ENCODE peak calls at places on chromosome 6, in six cellular contexts. One of them, this sample, is unnamed.

GRCh38 chr6:147618457-147618856 is 110.0 kb downstream of the SAMD5 start:
- DNase-seq in renal cortical epithelial cell: no peak
- DNase-seq in H54: no peak
- DNase-seq in effector CD4-positive, alpha-beta T cell: no peak
- DNase-seq in stimulated activated CD4-positive, alpha-beta T cell treated with anti-CD3 and anti-CD28 coated beads, TNF-alpha, amount 100 ng/mL, for 4 hours: no peak
- DNase-seq in midbrain: no peak
- DNase-seq in this sample: no peak

GRCh38 chr6:117423754-117424153 is 2.0 kb downstream of the ROS1 start:
- DNase-seq in renal cortical epithelial cell: no peak
- DNase-seq in H54: no peak
- DNase-seq in effector CD4-positive, alpha-beta T cell: no peak
- DNase-seq in stimulated activated CD4-positive, alpha-beta T cell treated with anti-CD3 and anti-CD28 coated beads, TNF-alpha, amount 100 ng/mL, for 4 hours: no peak
- DNase-seq in midbrain: no peak
- DNase-seq in this sample: no peak

GRCh38 chr6:241331-241865 is 50.9 kb upstream of the DUSP22 start:
- DNase-seq in renal cortical epithelial cell: no peak
- DNase-seq in H54: no peak
- DNase-seq in effector CD4-positive, alpha-beta T cell: no peak
- DNase-seq in stimulated activated CD4-positive, alpha-beta T cell treated with anti-CD3 and anti-CD28 coated beads, TNF-alpha, amount 100 ng/mL, for 4 hours: no peak
- DNase-seq in midbrain: no peak
- DNase-seq in this sample: no peak

GRCh38 chr6:19734061-19734460 is 103.1 kb upstream of the ID4 start:
- DNase-seq in renal cortical epithelial cell: peak
- DNase-seq in H54: no peak
- DNase-seq in effector CD4-positive, alpha-beta T cell: no peak
- DNase-seq in stimulated activated CD4-positive, alpha-beta T cell treated with anti-CD3 and anti-CD28 coated beads, TNF-alpha, amount 100 ng/mL, for 4 hours: no peak
- DNase-seq in midbrain: no peak
- DNase-seq in this sample: no peak

GRCh38 chr6:17417817-17418216 is 24.4 kb downstream of the CAP2 start:
- DNase-seq in renal cortical epithelial cell: peak
- DNase-seq in H54: peak
- DNase-seq in effector CD4-positive, alpha-beta T cell: no peak
- DNase-seq in stimulated activated CD4-positive, alpha-beta T cell treated with anti-CD3 and anti-CD28 coated beads, TNF-alpha, amount 100 ng/mL, for 4 hours: no peak
- DNase-seq in midbrain: no peak
- DNase-seq in this sample: peak

GRCh38 chr6:15499125-15499524 is 163.7 kb downstream of the DTNBP1 start:
- DNase-seq in renal cortical epithelial cell: no peak
- DNase-seq in H54: no peak
- DNase-seq in effector CD4-positive, alpha-beta T cell: no peak
- DNase-seq in stimulated activated CD4-positive, alpha-beta T cell treated with anti-CD3 and anti-CD28 coated beads, TNF-alpha, amount 100 ng/mL, for 4 hours: no peak
- DNase-seq in midbrain: no peak
- DNase-seq in this sample: no peak

GRCh38 chr6:52931351-52931750 is 21.9 kb upstream of the GSTA3 start:
- DNase-seq in renal cortical epithelial cell: no peak
- DNase-seq in H54: no peak
- DNase-seq in effector CD4-positive, alpha-beta T cell: no peak
- DNase-seq in stimulated activated CD4-positive, alpha-beta T cell treated with anti-CD3 and anti-CD28 coated beads, TNF-alpha, amount 100 ng/mL, for 4 hours: no peak
- DNase-seq in midbrain: no peak
- DNase-seq in this sample: no peak

GRCh38 chr6:32936247-32937152 is 4.3 kb downstream of the HLA-DMB start:
- DNase-seq in renal cortical epithelial cell: peak
- DNase-seq in H54: no peak
- DNase-seq in effector CD4-positive, alpha-beta T cell: no peak
- DNase-seq in stimulated activated CD4-positive, alpha-beta T cell treated with anti-CD3 and anti-CD28 coated beads, TNF-alpha, amount 100 ng/mL, for 4 hours: no peak
- DNase-seq in midbrain: peak
- DNase-seq in this sample: peak

GRCh38 chr6:7762758-7763157 is 36.9 kb downstream of the BMP6 start:
- DNase-seq in renal cortical epithelial cell: no peak
- DNase-seq in H54: no peak
- DNase-seq in effector CD4-positive, alpha-beta T cell: no peak
- DNase-seq in stimulated activated CD4-positive, alpha-beta T cell treated with anti-CD3 and anti-CD28 coated beads, TNF-alpha, amount 100 ng/mL, for 4 hours: no peak
- DNase-seq in midbrain: no peak
- DNase-seq in this sample: no peak

GRCh38 chr6:111423960-111424846 is 58.8 kb downstream of the REV3L start:
- DNase-seq in renal cortical epithelial cell: peak
- DNase-seq in H54: no peak
- DNase-seq in effector CD4-positive, alpha-beta T cell: no peak
- DNase-seq in stimulated activated CD4-positive, alpha-beta T cell treated with anti-CD3 and anti-CD28 coated beads, TNF-alpha, amount 100 ng/mL, for 4 hours: no peak
- DNase-seq in midbrain: peak
- DNase-seq in this sample: no peak

GRCh38 chr6:30689985-30690384 is 799 bp downstream of the NRM start:
- DNase-seq in renal cortical epithelial cell: no peak
- DNase-seq in H54: no peak
- DNase-seq in effector CD4-positive, alpha-beta T cell: no peak
- DNase-seq in stimulated activated CD4-positive, alpha-beta T cell treated with anti-CD3 and anti-CD28 coated beads, TNF-alpha, amount 100 ng/mL, for 4 hours: no peak
- DNase-seq in midbrain: no peak
- DNase-seq in this sample: no peak